ENCODE peak calls at places on chromosome 22, in six cellular contexts. Z is NCI-H2171, O is K562, A is cardiac septum, J is MCF 10A, Y is right lobe of liver. K is an unnamed sample.

GRCh38 chr22:32265882-32266767 is 11.0 kb upstream of the SLC5A4 start:
- DNase-seq in Z (peak), A (no peak), Y (peak), O (peak), J (peak), K (peak)

GRCh38 chr22:17706451-17706900 is 67.8 kb downstream of the BID start:
- DNase-seq in Y (peak), A (no peak), O (no peak), Z (no peak), J (peak), K (no peak)

GRCh38 chr22:29044657-29045176 is 16.9 kb downstream of the C22orf31 start:
- DNase-seq in A (no peak), Z (no peak), Y (peak), O (no peak), J (peak), K (no peak)

GRCh38 chr22:24284747-24285203 is 14.1 kb downstream of the SPECC1L start:
- DNase-seq in O (peak), A (no peak), Z (no peak), J (peak), Y (no peak), K (no peak)

GRCh38 chr22:50676661-50677492 is 4.3 kb downstream of the SHANK3 start:
- DNase-seq in Y (no peak), J (no peak), Z (no peak), O (no peak), A (peak), K (no peak)

GRCh38 chr22:38267086-38267485 is 5.7 kb downstream of the TMEM184B start:
- DNase-seq in A (peak), J (no peak), Z (no peak), Y (no peak), O (peak), K (no peak)

GRCh38 chr22:22840778-22841177 is 46.8 kb upstream of the IGLL5 start:
- DNase-seq in A (no peak), J (no peak), O (no peak), Z (no peak), Y (no peak), K (no peak)

GRCh38 chr22:25060522-25061071 is 108.1 kb downstream of the KIAA1671 start:
- DNase-seq in O (peak), A (no peak), J (no peak), Y (no peak), Z (no peak), K (no peak)

GRCh38 chr22:19691721-19692341 is 22.5 kb upstream of the SEPTIN5 start:
- DNase-seq in O (peak), Z (no peak), Y (no peak), A (no peak), J (peak), K (no peak)

K was measured in NCI-H446 treated with DMSO at 0.1 percent for 48 hours.